ENCODE peak calls at places on chromosomes 7 and 10, in four cellular contexts. R is DMS79 treated with DMSO at 0.1 percent for 48 hours; S is activated naive CD4-positive, alpha-beta T cell treated with anti-CD3 and anti-CD28 coated beads, Interleukin-2, amount 10 ng/mL, durations not matched to agents 7 days and 5 days; I is BJ. G is an unnamed sample.

GRCh38 chr10:122786269-122786668 is 59.4 kb downstream of the CUZD1 start:
- DNase-seq in R (no peak), I (no peak), S (peak), G (no peak)

GRCh38 chr10:12130237-12130872 is 878 bp downstream of the SEC61A2 start:
- DNase-seq in S (peak), I (no peak), R (peak), G (peak)

GRCh38 chr10:103367379-103367781 is 396 bp upstream of the TAF5 start:
- DNase-seq in I (no peak), R (no peak), S (no peak), G (no peak)

GRCh38 chr7:33764752-33765451 is 140.4 kb upstream of the BMPER start:
- DNase-seq in R (no peak), S (no peak), I (no peak), G (no peak)

GRCh38 chr10:13528138-13528874 is 508 bp downstream of the BEND7 start:
- DNase-seq in R (no peak), S (no peak), I (no peak), G (no peak)

GRCh38 chr10:114856544-114857287 is 35.1 kb downstream of the FHIP2A start:
- DNase-seq in S (no peak), R (no peak), I (peak), G (peak)

GRCh38 chr7:665751-666453 is 60.6 kb upstream of the DNAAF5 start:
- DNase-seq in S (no peak), I (no peak), R (no peak), G (no peak)

GRCh38 chr10:29865700-29866355 is 193.6 kb downstream of the JCAD start:
- DNase-seq in R (no peak), S (no peak), I (no peak), G (no peak)

GRCh38 chr10:68955414-68955785 is 570 bp upstream of the DDX21 start:
- DNase-seq in I (no peak), R (no peak), S (peak), G (no peak)

GRCh38 chr10:127999291-127999690 is 92.4 kb downstream of the PTPRE start:
- DNase-seq in S (no peak), I (no peak), R (peak), G (no peak)

GRCh38 chr7:138239244-138239643 is 163.0 kb downstream of the AKR1D1 start:
- DNase-seq in R (no peak), I (no peak), S (no peak), G (no peak)

GRCh38 chr7:142866361-142867096 is 11.7 kb downstream of the EPHB6 start:
- DNase-seq in I (no peak), S (peak), R (peak), G (no peak)

GRCh38 chr10:76432274-76433012 is 1001.0 kb downstream of the LRMDA start:
- DNase-seq in R (no peak), I (peak), S (no peak), G (no peak)

GRCh38 chr7:108200326-108200725 is 70.2 kb upstream of the LAMB4 start:
- DNase-seq in S (no peak), R (no peak), I (no peak), G (no peak)

GRCh38 chr7:143205560-143206293 is 16.1 kb upstream of the TAS2R40 start:
- DNase-seq in R (no peak), S (peak), I (no peak), G (no peak)

GRCh38 chr7:133978502-133979295 is 148.4 kb upstream of the LRGUK start:
- DNase-seq in R (no peak), S (no peak), I (no peak), G (no peak)

GRCh38 chr10:6593140-6593740 is 13.2 kb upstream of the PRKCQ start:
- DNase-seq in I (no peak), S (peak), R (no peak), G (no peak)

GRCh38 chr10:121266370-121266769 is 331.9 kb downstream of the FGFR2 start:
- DNase-seq in R (no peak), S (no peak), I (no peak), G (no peak)

GRCh38 chr7:157693071-157693520 is 356.3 kb downstream of the DNAJB6 start:
- DNase-seq in R (peak), I (no peak), S (peak), G (no peak)

GRCh38 chr10:103678104-103678526 is 177.3 kb downstream of the SH3PXD2A start:
- DNase-seq in R (peak), S (peak), I (peak), G (peak)

GRCh38 chr7:142303650-142304049 is 45.8 kb upstream of the PRSS58 start:
- DNase-seq in S (no peak), I (no peak), R (no peak), G (no peak)

GRCh38 chr7:100127866-100128601 is 1.3 kb downstream of the MBLAC1 start:
- DNase-seq in I (no peak), S (peak), R (peak), G (no peak)

GRCh38 chr7:33423646-33424020 is 294.3 kb downstream of the BBS9 start:
- DNase-seq in S (peak), R (no peak), I (no peak), G (no peak)

GRCh38 chr7:42183547-42183946 is 53.5 kb downstream of the GLI3 start:
- DNase-seq in R (no peak), I (no peak), S (no peak), G (no peak)

GRCh38 chr10:120732067-120732466 is 119.1 kb upstream of the WDR11 start:
- DNase-seq in R (no peak), S (no peak), I (no peak), G (peak)

GRCh38 chr7:79789584-79790345 is 336.3 kb upstream of the MAGI2 start:
- DNase-seq in R (no peak), I (no peak), S (no peak), G (no peak)

G was measured in kidney epithelial cell.